ENCODE peak calls at places on chromosome 9, in six cellular contexts. I is progenitor cell of endocrine pancreas, J is WERI-Rb-1, Y is retinal pigment epithelial cell, A is PC-3, B is AG09309. D is an unnamed sample.

GRCh38 chr9:129131300-129132145 is 20.3 kb downstream of the PTPA start:
- DNase-seq in B (no peak), I (peak), A (peak), J (peak), Y (no peak), D (peak)

GRCh38 chr9:86246752-86247161 is 12.7 kb downstream of the C9orf153 start:
- DNase-seq in B (no peak), Y (no peak), I (no peak), J (no peak), A (no peak), D (no peak)

GRCh38 chr9:36358486-36358885 is 41.6 kb downstream of the RNF38 start:
- DNase-seq in Y (no peak), I (no peak), J (no peak), B (no peak), A (no peak), D (no peak)

GRCh38 chr9:99189887-99190596 is 31.7 kb downstream of the ALG2 start:
- DNase-seq in J (no peak), I (no peak), A (no peak), B (no peak), Y (no peak), D (no peak)

GRCh38 chr9:114470581-114470980 is 34.7 kb downstream of the WHRN start:
- DNase-seq in J (no peak), I (no peak), A (no peak), B (no peak), Y (no peak), D (no peak)

GRCh38 chr9:90511711-90512110 is 130.9 kb downstream of the DIRAS2 start:
- DNase-seq in A (no peak), J (no peak), B (no peak), Y (no peak), I (no peak), D (no peak)

GRCh38 chr9:119418721-119419120 is 49.5 kb upstream of the BRINP1 start:
- DNase-seq in J (no peak), A (no peak), Y (no peak), I (no peak), B (no peak), D (no peak)

GRCh38 chr9:16689352-16689938 is 181.0 kb downstream of the BNC2 start:
- DNase-seq in B (no peak), A (peak), Y (no peak), J (no peak), I (no peak), D (no peak)

GRCh38 chr9:104951487-104951886 is 23.5 kb upstream of the ABCA1 start:
- DNase-seq in Y (no peak), B (no peak), J (no peak), A (no peak), I (no peak), D (no peak)

GRCh38 chr9:87618931-87619330 is 107.0 kb upstream of the CTSL start:
- DNase-seq in Y (no peak), A (no peak), J (no peak), B (no peak), I (no peak), D (no peak)

GRCh38 chr9:89455356-89455824 is 42.5 kb downstream of the SEMA4D start:
- DNase-seq in J (no peak), Y (no peak), B (no peak), I (no peak), A (no peak), D (no peak)

GRCh38 chr9:19130436-19130835 is 3.1 kb upstream of the PLIN2 start:
- DNase-seq in J (no peak), A (no peak), I (no peak), B (no peak), Y (no peak), D (no peak)

GRCh38 chr9:7154003-7154619 is 396.3 kb downstream of the KDM4C start:
- DNase-seq in J (peak), I (no peak), Y (no peak), A (no peak), B (no peak), D (no peak)

GRCh38 chr9:34992376-34992951 is 2.9 kb downstream of the DNAJB5 start:
- DNase-seq in I (no peak), J (peak), B (peak), A (peak), Y (peak), D (peak)

GRCh38 chr9:87701931-87702421 is 23.9 kb upstream of the CTSL start:
- DNase-seq in Y (peak), I (no peak), A (no peak), B (no peak), J (no peak), D (no peak)

GRCh38 chr9:122180633-122181032 is 20.9 kb downstream of the MORN5 start:
- DNase-seq in I (no peak), J (no peak), B (peak), A (peak), Y (peak), D (no peak)

GRCh38 chr9:113309204-113309813 is 6.1 kb upstream of the RNF183 start:
- DNase-seq in J (peak), I (no peak), B (no peak), A (peak), Y (peak), D (no peak)

GRCh38 chr9:136902259-136902821 is 16.0 kb downstream of the TRAF2 start:
- DNase-seq in I (no peak), J (no peak), A (peak), B (peak), Y (no peak), D (peak)

GRCh38 chr9:2623046-2623865 is 1.7 kb downstream of the VLDLR start:
- DNase-seq in J (peak), B (no peak), I (peak), Y (no peak), A (no peak), D (peak)

GRCh38 chr9:84772511-84772910 is 103.0 kb downstream of the NTRK2 start:
- DNase-seq in A (no peak), J (no peak), B (no peak), I (no peak), Y (no peak), D (no peak)

GRCh38 chr9:125190371-125190801 is 783 bp upstream of the PPP6C start:
- DNase-seq in J (no peak), Y (no peak), I (no peak), A (no peak), B (no peak), D (no peak)

GRCh38 chr9:36893148-36893547 is 140.9 kb downstream of the PAX5 start:
- DNase-seq in Y (no peak), I (no peak), J (peak), A (no peak), B (no peak), D (no peak)

GRCh38 chr9:16530669-16531461 is 339.6 kb downstream of the BNC2 start:
- DNase-seq in B (no peak), I (no peak), J (no peak), Y (no peak), A (no peak), D (no peak)

GRCh38 chr9:82680179-82680935 is 382.6 kb downstream of the RASEF start:
- DNase-seq in J (peak), Y (no peak), B (no peak), I (no peak), A (no peak), D (no peak)

GRCh38 chr9:127203501-127204327 is 60.9 kb upstream of the GARNL3 start:
- DNase-seq in J (peak), I (no peak), A (no peak), B (no peak), Y (no peak), D (no peak)

GRCh38 chr9:127206666-127207065 is 57.9 kb upstream of the GARNL3 start:
- DNase-seq in B (no peak), Y (no peak), A (no peak), I (no peak), J (no peak), D (no peak)

GRCh38 chr9:127204771-127205470 is 59.7 kb upstream of the GARNL3 start:
- DNase-seq in J (peak), I (no peak), A (peak), B (no peak), Y (no peak), D (no peak)

GRCh38 chr9:127207734-127208410 is 56.7 kb upstream of the GARNL3 start:
- DNase-seq in A (no peak), I (no peak), J (no peak), Y (no peak), B (no peak), D (no peak)

DNA sequence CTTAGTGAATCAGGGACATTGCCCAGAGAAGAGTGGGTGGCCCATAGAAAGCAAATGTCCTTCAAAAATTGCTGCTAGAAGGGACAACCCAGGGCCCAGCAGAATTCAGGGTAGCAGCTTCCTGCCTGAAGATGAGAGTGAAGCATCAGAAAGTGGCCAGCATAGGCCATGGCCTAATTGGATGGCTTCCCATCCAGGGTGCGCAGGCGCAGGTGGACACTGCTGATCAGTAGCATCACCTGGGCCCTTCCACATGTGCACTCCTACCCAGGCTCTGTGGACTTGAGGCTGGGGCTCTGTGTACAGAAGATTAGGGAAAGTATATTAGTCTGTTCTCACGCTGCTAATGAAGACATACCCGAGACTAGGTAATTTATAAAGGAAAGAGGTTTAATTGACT is 58.6 kb upstream of the GARNL3 start:
- DNase-seq in B (no peak), J (no peak), Y (no peak), I (no peak), A (no peak), D (no peak)
- TF ChIP-seq CTCF in B (no peak), J (no peak), Y (no peak), I (no peak), A (no peak), D (no peak)

DNA sequence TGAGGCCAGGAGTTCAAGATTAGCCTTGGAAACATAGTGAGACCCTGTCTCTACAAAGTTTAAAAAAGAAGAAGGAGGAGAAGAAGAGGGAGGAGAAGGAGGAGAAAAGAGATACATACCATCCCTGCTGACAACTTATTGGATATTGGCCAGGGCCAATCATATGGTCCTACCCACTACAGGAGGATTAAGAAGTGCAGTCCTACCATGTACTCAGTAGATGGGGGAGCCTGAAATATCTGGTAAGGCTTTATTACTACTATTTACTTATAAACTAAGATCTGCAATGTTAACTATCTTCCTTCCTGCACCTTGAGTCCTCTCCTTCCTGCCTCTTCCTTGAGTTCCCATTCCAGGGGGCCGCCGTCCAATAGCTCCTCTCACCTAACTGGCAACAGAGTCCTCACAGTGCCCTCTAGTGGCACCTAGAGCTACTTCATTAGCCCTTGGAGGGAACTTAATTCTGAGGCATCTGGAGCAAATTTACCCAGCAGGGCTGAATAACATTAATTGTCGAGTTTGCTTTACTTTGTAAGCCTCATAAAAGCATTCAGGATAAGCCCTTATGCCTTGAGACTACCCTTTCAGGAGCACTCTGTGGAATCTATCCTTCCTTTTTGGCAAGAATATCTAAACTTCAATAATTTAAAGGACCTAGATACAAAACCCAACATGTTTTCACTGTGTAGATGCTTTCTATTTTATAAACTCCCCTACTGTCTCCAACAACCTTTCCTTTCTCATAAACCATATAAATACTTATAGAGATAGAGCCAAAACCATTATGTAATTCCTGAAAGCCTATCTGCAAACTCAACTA is 39.1 kb upstream of the RANBP6 start:
- DNase-seq in B (peak), A (peak), I (peak), J (peak), Y (no peak), D (peak)
- TF ChIP-seq CTCF in B (peak), A (peak), I (peak), J (peak), Y (peak), D (no peak)

DNA sequence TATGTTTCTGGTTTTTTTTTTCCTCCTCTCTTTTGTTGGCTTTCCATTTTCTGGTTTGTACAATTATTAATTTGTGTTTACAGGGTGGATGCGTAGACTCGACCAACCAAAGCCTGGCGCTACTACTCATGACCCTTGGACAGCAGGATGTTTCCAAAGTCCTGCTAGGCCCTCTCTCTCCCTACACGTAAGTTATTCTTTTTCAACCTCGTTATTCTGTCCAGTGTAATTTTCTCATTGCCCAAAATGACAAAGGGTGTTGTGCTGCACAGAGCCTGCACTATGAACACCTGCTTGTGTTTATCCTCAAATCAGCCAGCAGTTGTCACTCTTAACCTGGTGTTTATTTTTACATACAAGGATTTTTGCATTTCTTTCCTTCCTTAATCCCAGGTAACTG is 56.6 kb downstream of the RCL1 start:
- DNase-seq in B (no peak), A (peak), Y (no peak), I (no peak), J (no peak), D (no peak)
- TF ChIP-seq CTCF in B (peak), A (peak), Y (no peak), I (no peak), J (no peak), D (no peak)

GRCh38 chr9:131980267-131980916 is 99.3 kb downstream of the MED27 start:
- DNase-seq in B (no peak), Y (no peak), A (no peak), J (no peak), I (no peak), D (no peak)
- TF ChIP-seq CTCF in B (no peak), Y (no peak), A (no peak), J (no peak), I (no peak), D (no peak)

GRCh38 chr9:78301466-78301865 is 4.5 kb downstream of the PSAT1 start:
- DNase-seq in I (no peak), Y (no peak), J (no peak), A (no peak), B (no peak), D (no peak)
- TF ChIP-seq CTCF in I (no peak), Y (no peak), J (no peak), A (no peak), B (no peak), D (no peak)

DNA sequence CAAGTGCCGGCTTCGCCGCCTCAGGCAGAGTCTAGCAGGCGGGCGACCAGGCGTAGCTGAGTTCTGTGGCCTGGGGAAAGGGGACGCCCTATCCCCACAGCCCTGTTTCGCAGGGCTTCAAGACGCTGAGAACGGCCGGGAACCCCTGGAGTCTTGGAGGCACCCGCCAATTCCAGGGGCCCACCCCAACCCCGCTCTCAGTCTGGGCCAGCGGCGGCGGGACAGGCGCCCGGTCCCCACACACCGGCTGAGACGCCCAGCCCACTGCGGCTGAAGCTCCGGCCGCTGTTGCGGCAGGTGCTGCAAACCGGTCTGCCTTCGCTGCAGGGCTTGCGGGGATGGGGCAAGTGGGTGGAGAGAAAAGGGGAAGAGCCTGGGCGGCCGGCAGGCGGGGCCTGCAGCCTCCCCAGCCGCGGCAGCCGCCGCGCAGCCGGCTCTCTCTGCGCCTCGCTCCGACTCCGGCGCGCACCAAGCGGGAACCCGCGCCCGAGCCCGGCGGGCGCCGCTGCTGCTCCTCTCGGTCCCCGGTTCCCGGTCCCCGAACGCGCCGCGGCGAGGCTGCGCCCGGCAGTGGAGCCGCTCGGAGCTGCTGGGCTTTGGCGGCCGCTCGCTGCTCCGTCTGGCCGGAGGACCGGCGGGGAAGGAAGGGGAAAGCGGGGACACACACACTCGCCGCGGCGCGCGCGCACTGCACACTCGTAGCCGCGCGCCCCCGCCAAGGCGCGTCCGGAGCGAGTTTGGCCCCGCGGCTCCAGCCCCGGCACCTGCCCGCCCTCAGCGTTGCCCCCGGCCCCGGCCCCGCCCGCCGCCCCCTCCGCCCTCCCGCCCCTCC is at the start of gene PIP5K1B:
- DNase-seq in I (peak), J (peak), A (peak), B (no peak), Y (no peak), D (no peak)
- TF ChIP-seq CTCF in I (no peak), J (no peak), A (no peak), B (no peak), Y (no peak), D (no peak)

GRCh38 chr9:109192732-109193361 is 25.8 kb upstream of the FRRS1L start:
- DNase-seq in J (peak), Y (no peak), B (no peak), I (peak), A (peak), D (no peak)
- TF ChIP-seq CTCF in J (peak), Y (peak), B (peak), I (peak), A (peak), D (no peak)

GRCh38 chr9:12723409-12724028 is 30.3 kb downstream of the TYRP1 start:
- DNase-seq in B (no peak), Y (no peak), I (no peak), A (peak), J (no peak), D (no peak)
- TF ChIP-seq CTCF in B (peak), Y (peak), I (peak), A (peak), J (peak), D (no peak)

D was measured in omental fat pad.